ENCODE peak calls at places on chromosomes 5 and 9, in nine cellular contexts. A, E, Q, M, K, B, D, R and Z are unnamed samples.

GRCh38 chr9:130159057-130159456 is 13.1 kb upstream of the NCS1 start:
- DNase-seq in A (no peak), E (peak), Q (no peak), M (no peak), K (no peak), B (no peak), D (no peak), R (no peak), Z (no peak)

GRCh38 chr5:146015001-146015400 is 78.6 kb downstream of the SH3RF2 start:
- DNase-seq in A (no peak), E (no peak), Q (no peak), M (no peak), K (no peak), B (no peak), D (no peak), R (no peak), Z (no peak)

GRCh38 chr9:3830296-3830695 is 304.5 kb upstream of the RFX3 start:
- DNase-seq in A (no peak), E (no peak), Q (no peak), M (no peak), K (no peak), B (no peak), D (no peak), R (no peak), Z (no peak)

GRCh38 chr9:105067895-105068580 is 140.1 kb upstream of the ABCA1 start:
- DNase-seq in A (no peak), E (no peak), Q (no peak), M (no peak), K (no peak), B (no peak), D (no peak), R (peak), Z (no peak)

GRCh38 chr9:98162638-98163037 is 29.8 kb downstream of the CORO2A start:
- DNase-seq in A (no peak), E (no peak), Q (no peak), M (no peak), K (no peak), B (no peak), D (no peak), R (no peak), Z (no peak)

GRCh38 chr9:86406366-86406765 is 52.2 kb upstream of the TUT7 start:
- DNase-seq in A (no peak), E (peak), Q (no peak), M (no peak), K (peak), B (no peak), D (peak), R (peak), Z (peak)

GRCh38 chr9:11312976-11313375 is 700.2 kb upstream of the PTPRD start:
- DNase-seq in A (no peak), E (no peak), Q (no peak), M (no peak), K (no peak), B (no peak), D (no peak), R (no peak), Z (no peak)

GRCh38 chr9:124766815-124767554 is 4.1 kb downstream of the NR6A1 start:
- DNase-seq in A (no peak), E (no peak), Q (no peak), M (no peak), K (no peak), B (peak), D (no peak), R (no peak), Z (no peak)

GRCh38 chr5:172747471-172747870 is 23.5 kb downstream of the DUSP1 start:
- DNase-seq in A (no peak), E (no peak), Q (no peak), M (no peak), K (no peak), B (no peak), D (no peak), R (no peak), Z (no peak)

GRCh38 chr5:163330723-163331668 is 106.4 kb upstream of the CCNG1 start:
- DNase-seq in A (no peak), E (no peak), Q (no peak), M (peak), K (no peak), B (no peak), D (no peak), R (no peak), Z (no peak)

GRCh38 chr9:79240774-79241173 is 331.0 kb upstream of the TLE4 start:
- DNase-seq in A (no peak), E (no peak), Q (no peak), M (no peak), K (no peak), B (no peak), D (no peak), R (no peak), Z (no peak)

GRCh38 chr9:79247021-79247420 is 324.7 kb upstream of the TLE4 start:
- DNase-seq in A (no peak), E (no peak), Q (no peak), M (no peak), K (no peak), B (no peak), D (no peak), R (no peak), Z (no peak)

GRCh38 chr9:79237861-79238260 is 333.9 kb upstream of the TLE4 start:
- DNase-seq in A (no peak), E (no peak), Q (no peak), M (no peak), K (no peak), B (no peak), D (no peak), R (peak), Z (no peak)

GRCh38 chr9:79246170-79246569 is 325.6 kb upstream of the TLE4 start:
- DNase-seq in A (no peak), E (no peak), Q (no peak), M (no peak), K (no peak), B (no peak), D (no peak), R (no peak), Z (no peak)

GRCh38 chr9:79242489-79242888 is 329.3 kb upstream of the TLE4 start:
- DNase-seq in A (no peak), E (no peak), Q (no peak), M (no peak), K (no peak), B (peak), D (no peak), R (no peak), Z (no peak)
- TF ChIP-seq POLR2A in A (no peak), E (no peak), Q (no peak), M (no peak), K (no peak), B (no peak), D (no peak), R (no peak), Z (no peak)

GRCh38 chr5:133643365-133643764 is 31.0 kb upstream of the FSTL4 start:
- DNase-seq in A (no peak), E (no peak), Q (no peak), M (no peak), K (no peak), B (no peak), D (no peak), R (no peak), Z (no peak)
- TF ChIP-seq POLR2A in A (no peak), E (no peak), Q (no peak), M (no peak), K (no peak), B (no peak), D (no peak), R (no peak), Z (no peak)

GRCh38 chr9:21172156-21172555 is 5.7 kb upstream of the IFNA21 start:
- DNase-seq in A (no peak), E (no peak), Q (no peak), M (no peak), K (no peak), B (no peak), D (no peak), R (no peak), Z (no peak)
- TF ChIP-seq POLR2A in A (no peak), E (no peak), Q (no peak), M (no peak), K (no peak), B (no peak), D (no peak), R (no peak), Z (no peak)

GRCh38 chr9:95644377-95644776 is 127.6 kb upstream of the PTCH1 start:
- DNase-seq in A (no peak), E (no peak), Q (no peak), M (no peak), K (no peak), B (no peak), D (no peak), R (peak), Z (no peak)
- TF ChIP-seq POLR2A in A (no peak), E (no peak), Q (no peak), M (no peak), K (no peak), B (no peak), D (no peak), R (no peak), Z (no peak)

GRCh38 chr5:140115186-140115500 is 1.2 kb downstream of the PURA start:
- DNase-seq in A (no peak), E (no peak), Q (no peak), M (no peak), K (no peak), B (no peak), D (no peak), R (no peak), Z (no peak)

GRCh38 chr5:140113180-140113698 is 670 bp upstream of the PURA start:
- DNase-seq in A (no peak), E (peak), Q (no peak), M (no peak), K (no peak), B (peak), D (peak), R (no peak), Z (no peak)

GRCh38 chr5:140112685-140113179 is 1.2 kb upstream of the PURA start:
- DNase-seq in A (no peak), E (no peak), Q (no peak), M (no peak), K (no peak), B (no peak), D (no peak), R (peak), Z (no peak)

GRCh38 chr5:140114341-140115185 is 654 bp downstream of the PURA start:
- DNase-seq in A (no peak), E (peak), Q (no peak), M (no peak), K (peak), B (peak), D (peak), R (peak), Z (no peak)

DNA sequence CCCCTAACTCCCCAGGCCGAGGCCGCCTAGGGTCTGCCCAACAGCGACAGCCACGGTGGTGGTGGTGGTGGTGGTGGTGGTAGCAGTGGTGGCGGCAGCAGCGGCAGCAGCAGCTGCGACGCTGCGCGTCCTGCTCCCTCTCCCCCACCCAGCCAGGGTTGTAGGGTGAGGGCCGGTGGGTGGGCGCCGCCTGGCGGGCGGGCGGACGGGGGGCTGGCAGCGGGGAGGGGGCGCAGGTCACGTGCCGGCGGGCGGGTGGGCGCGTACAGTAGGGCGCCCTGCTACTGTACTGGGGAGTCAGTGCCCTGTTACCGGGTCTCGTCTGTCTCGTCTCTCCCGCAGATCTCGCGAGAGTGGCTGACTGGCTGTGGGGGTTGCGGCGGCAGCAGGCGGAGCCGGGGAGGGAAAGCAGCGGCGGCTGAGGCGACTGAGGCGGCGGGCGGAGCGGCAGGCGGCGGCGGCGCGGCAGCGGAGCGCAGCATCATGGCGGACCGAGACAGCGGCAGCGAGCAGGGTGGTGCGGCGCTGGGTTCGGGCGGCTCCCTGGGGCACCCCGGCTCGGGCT is at the start of gene PURA:
- DNase-seq in A (no peak), E (peak), Q (peak), M (no peak), K (peak), B (peak), D (peak), R (peak), Z (peak)
- TF ChIP-seq POLR2A in A (peak), E (peak), Q (peak), M (no peak), K (peak), B (no peak), D (peak), R (peak), Z (peak)

GRCh38 chr5:142108432-142109355 is at the start of gene NDFIP1:
- DNase-seq in A (no peak), E (peak), Q (peak), M (peak), K (peak), B (peak), D (peak), R (peak), Z (peak)
- TF ChIP-seq POLR2A in A (peak), E (peak), Q (peak), M (peak), K (peak), B (peak), D (peak), R (peak), Z (peak)

GRCh38 chr9:120904061-120904998 is 22.3 kb downstream of the TRAF1 start:
- DNase-seq in A (no peak), E (no peak), Q (no peak), M (no peak), K (no peak), B (no peak), D (no peak), R (no peak), Z (no peak)

GRCh38 chr9:120902824-120903608 is 23.6 kb downstream of the TRAF1 start:
- DNase-seq in A (no peak), E (no peak), Q (no peak), M (no peak), K (no peak), B (no peak), D (no peak), R (no peak), Z (no peak)

GRCh38 chr9:120902286-120902685 is 24.3 kb downstream of the TRAF1 start:
- DNase-seq in A (no peak), E (no peak), Q (no peak), M (no peak), K (no peak), B (no peak), D (no peak), R (no peak), Z (no peak)

GRCh38 chr9:120905794-120906248 is 20.8 kb downstream of the TRAF1 start:
- DNase-seq in A (no peak), E (no peak), Q (no peak), M (no peak), K (no peak), B (no peak), D (no peak), R (no peak), Z (no peak)

DNA sequence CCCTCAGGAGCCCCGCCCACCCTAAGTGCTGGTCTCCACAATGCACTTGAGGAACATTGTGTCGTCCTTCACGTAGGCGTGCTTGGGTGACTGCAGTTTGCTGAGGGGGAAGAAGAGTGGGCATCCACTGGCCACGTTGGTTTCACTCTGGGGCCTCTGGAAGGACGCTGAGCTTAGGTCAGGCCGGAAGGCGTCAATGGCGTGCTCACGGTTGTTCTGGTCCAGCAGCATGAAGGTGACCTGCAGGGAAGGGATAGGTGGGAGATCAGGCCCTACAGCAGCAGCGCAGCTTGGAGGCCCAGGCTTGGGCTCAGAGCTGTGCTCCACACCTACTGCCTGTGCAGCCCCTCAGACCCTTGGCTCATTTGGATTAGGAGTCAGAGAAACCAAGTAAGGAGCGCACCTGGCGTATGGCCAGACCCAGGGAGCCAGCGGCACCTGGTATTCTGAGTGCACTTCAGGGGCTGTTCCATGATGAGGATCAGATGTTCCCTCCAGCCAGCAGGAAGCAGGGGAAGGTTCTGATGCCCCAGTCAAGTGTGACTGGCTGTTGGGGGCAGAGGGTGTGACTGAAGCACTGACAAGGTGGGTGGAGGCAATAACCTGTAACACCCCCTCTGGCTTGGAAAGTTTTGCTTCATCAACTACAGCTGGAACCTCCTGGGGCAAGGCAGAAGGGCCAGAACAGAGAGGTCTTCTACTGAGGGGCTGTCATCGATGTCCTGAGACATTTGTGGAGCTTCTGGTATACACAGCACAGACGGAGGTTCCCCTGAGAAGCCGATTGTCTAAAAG is 21.4 kb downstream of the TRAF1 start:
- DNase-seq in A (no peak), E (no peak), Q (no peak), M (no peak), K (no peak), B (no peak), D (no peak), R (no peak), Z (no peak)
- TF ChIP-seq POLR2A in A (no peak), E (no peak), Q (no peak), M (no peak), K (no peak), B (no peak), D (no peak), R (no peak), Z (no peak)

GRCh38 chr9:88991066-88992030 is at the start of gene S1PR3:
- DNase-seq in A (peak), E (peak), Q (no peak), M (no peak), K (no peak), B (no peak), D (peak), R (no peak), Z (peak)
- TF ChIP-seq POLR2A in A (peak), E (peak), Q (peak), M (no peak), K (peak), B (no peak), D (peak), R (peak), Z (peak)